ENCODE peak calls at places on chromosomes 2 and 18, in four cellular contexts. V, N, Q and Z are unnamed samples.
A peak's percentile ranks its signal among the peaks of the same experiment; 100 is the strongest.

GRCh38 chr2:188628989-188629889 is 337.6 kb downstream of the GULP1 start:
- DNase-seq in V (peak; percentile 90), N (no peak), Q (peak; percentile 60), Z (no peak)

GRCh38 chr2:75100691-75101236 is 98.6 kb downstream of the TACR1 start:
- DNase-seq in V (no peak), N (no peak), Q (peak; percentile 7), Z (no peak)

GRCh38 chr18:10081477-10081876 is 167.7 kb downstream of the VAPA start:
- DNase-seq in V (no peak), N (no peak), Q (no peak), Z (no peak)

GRCh38 chr2:1736997-1737480 is 7.3 kb downstream of the PXDN start:
- DNase-seq in V (no peak), N (no peak), Q (peak; percentile 91), Z (no peak)

GRCh38 chr2:45823723-45824206 is 172.3 kb downstream of the PRKCE start:
- DNase-seq in V (peak; percentile 94), N (no peak), Q (no peak), Z (no peak)

GRCh38 chr2:102065675-102066252 is 74.0 kb downstream of the IL1R2 start:
- DNase-seq in V (peak; percentile 96), N (no peak), Q (peak; percentile 93), Z (peak; percentile 76)

GRCh38 chr2:54106631-54107454 is 8.6 kb upstream of the ACYP2 start:
- DNase-seq in V (peak; percentile 68), N (peak; percentile 76), Q (peak; percentile 76), Z (peak; percentile 62)

GRCh38 chr18:8957731-8958130 is 144.8 kb upstream of the NDUFV2 start:
- DNase-seq in V (no peak), N (no peak), Q (no peak), Z (no peak)

GRCh38 chr2:121099329-121100318 is 185.4 kb downstream of the TFCP2L1 start:
- DNase-seq in V (peak; percentile 64), N (peak; percentile 68), Q (no peak), Z (peak; percentile 62)

GRCh38 chr2:159939946-159940345 is 122.5 kb downstream of the PLA2R1 start:
- DNase-seq in V (peak; percentile 32), N (peak; percentile 25), Q (peak; percentile 42), Z (peak; percentile 18)

GRCh38 chr2:130756041-130756720 is 841 bp downstream of the AMER3 start:
- DNase-seq in V (no peak), N (peak; percentile 75), Q (no peak), Z (peak; percentile 20)

GRCh38 chr2:104919127-104919526 is 65.2 kb downstream of the POU3F3 start:
- DNase-seq in V (peak; percentile 66), N (no peak), Q (no peak), Z (peak; percentile 29)

GRCh38 chr2:10043906-10044601 is 704 bp downstream of the KLF11 start:
- DNase-seq in V (peak; percentile 92), N (peak; percentile 90), Q (peak; percentile 95), Z (peak; percentile 96)

GRCh38 chr2:54047076-54047475 is 68.3 kb upstream of the ACYP2 start:
- DNase-seq in V (peak; percentile 72), N (no peak), Q (no peak), Z (no peak)

DNA sequence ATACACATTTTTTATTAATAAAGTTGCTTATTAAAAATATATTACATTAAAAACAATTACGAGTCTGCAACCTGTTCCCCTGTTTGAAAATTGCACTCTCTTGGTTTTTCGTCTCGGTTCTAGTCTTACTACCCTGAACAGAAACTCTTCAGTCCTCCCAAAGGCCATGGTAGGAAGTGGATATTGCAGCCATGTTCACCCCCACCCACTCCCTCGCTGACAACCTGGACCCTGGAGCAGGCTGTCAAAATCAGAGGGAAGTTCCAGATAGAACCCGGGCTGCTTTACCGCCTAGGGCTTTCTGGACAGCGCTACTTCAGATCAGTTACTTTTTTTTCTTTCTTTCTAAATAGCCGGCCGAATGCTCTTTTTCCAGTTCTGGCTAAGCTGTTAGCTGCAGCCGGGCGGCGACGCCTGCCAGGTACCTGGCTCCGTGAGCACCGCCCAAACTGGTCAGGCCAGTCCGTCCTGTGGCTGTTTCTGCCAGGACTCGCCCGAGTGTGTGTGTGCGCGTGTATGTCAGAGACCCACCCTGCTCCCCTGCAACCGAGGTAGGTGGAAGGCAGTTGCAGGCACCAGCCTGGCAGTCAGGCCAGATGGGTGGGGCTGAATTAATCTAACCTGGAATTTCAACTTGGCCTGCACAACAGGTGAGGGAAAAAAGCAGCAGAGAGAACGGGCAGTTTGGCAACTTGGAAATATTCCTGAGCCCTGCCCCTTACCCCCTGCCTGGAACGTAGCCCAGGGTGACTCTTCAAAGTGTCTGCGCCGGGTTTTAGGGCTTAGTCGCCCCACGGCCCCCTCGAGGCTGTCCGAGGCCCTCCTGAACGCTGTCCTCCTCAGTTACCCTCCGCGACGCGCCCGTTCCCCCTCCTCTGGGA is 1.1 kb upstream of the TET3 start:
- DNase-seq in V (peak; percentile 91), N (peak; percentile 77), Q (no peak), Z (peak; percentile 98)
- TF ChIP-seq CTCF in V (no peak), N (no peak), Q (no peak), Z (no peak)

DNA sequence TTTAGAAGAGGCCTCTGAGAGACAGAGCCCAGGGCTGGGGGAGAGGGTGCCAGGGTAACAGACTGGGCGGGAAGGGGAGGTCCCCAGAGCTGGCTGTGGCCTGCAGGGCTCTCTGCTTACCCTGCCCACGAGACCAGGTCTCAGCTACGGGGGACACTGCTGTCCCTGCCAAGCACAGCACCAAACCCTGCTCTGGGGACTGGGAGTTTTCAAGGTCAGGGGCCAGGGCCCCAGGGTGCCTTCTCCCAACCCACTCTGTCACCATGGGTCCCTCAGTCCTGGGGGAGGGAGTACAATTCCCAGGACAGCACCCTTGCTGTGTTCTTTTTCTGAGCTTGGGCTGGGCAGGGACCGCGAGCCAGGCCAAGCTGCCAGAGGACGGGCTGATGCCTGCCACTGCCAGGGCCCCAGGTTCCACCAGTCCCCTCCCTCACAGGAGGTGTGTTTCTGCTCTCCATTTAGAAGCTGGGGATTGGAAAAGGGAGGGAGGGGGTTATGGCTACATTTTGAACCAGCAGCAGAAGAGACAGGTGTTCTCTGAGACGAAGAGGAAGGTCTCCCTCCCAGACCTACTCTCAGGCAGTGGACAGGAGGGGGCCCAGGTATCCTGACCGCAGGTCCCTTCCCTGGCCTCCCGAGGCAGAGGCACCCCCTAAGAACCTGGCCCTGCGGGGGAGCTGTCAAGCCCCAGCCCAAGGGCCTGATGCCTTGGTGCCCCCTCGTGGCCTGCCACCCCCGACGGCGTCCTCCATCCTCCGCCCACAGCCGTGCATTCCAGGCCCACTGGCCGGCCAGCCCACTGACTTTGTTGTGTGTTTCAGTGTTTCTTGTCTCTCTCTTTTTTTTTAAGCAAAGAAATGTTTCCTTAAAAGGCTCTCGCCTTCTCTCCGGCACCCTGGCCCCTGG is 80.4 kb downstream of the TNS1 start:
- DNase-seq in V (no peak), N (no peak), Q (peak; percentile 36), Z (no peak)
- TF ChIP-seq CTCF in V (no peak), N (peak; percentile 10), Q (no peak), Z (peak; percentile 20)

DNA sequence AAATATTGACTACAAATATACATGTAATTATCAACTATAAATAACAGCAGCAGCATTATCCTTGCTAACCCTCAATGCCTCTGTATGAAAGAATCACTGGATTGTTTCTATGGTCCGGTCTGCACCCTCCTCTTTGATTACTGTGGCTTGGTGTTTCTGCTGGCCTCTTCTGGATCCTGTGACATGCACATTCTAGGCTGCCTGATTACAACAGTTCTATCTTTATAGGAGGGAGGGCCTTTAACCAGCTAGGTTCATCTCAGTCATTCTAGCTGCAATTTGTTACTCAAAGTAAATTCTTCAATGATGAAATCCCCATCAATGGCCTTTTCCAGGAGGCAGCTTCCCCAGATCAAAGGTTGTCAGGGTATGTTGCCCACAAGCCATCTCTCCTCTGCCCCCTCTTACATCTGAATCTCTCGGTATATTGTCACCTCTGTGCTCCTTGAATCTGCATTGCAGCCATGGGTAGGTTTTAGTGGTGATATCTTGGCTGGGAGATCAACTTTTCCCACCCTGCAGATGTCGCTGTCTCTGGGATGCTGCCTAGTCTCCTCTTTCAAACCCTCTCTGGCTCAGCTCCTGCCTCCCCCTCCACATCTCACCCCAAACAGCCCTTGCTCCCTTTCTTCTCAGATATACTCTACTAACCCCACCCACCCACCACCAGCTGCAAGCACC is 106.3 kb upstream of the BZW1 start:
- DNase-seq in V (no peak), N (peak; percentile 85), Q (peak; percentile 43), Z (no peak)
- TF ChIP-seq CTCF in V (no peak), N (peak; percentile 54), Q (peak; percentile 46), Z (no peak)

GRCh38 chr2:195531754-195532153 is 125.3 kb upstream of the SLC39A10 start:
- DNase-seq in V (no peak), N (no peak), Q (peak; percentile 41), Z (no peak)

GRCh38 chr2:195535911-195536522 is 121.0 kb upstream of the SLC39A10 start:
- DNase-seq in V (no peak), N (no peak), Q (no peak), Z (no peak)

GRCh38 chr2:195532628-195533271 is 124.3 kb upstream of the SLC39A10 start:
- DNase-seq in V (peak; percentile 25), N (no peak), Q (peak; percentile 66), Z (no peak)

GRCh38 chr2:195532255-195532627 is 124.8 kb upstream of the SLC39A10 start:
- DNase-seq in V (no peak), N (no peak), Q (peak; percentile 30), Z (no peak)

GRCh38 chr2:195533771-195534642 is 123.0 kb upstream of the SLC39A10 start:
- DNase-seq in V (peak; percentile 91), N (peak; percentile 11), Q (peak; percentile 95), Z (no peak)
- TF ChIP-seq CTCF in V (no peak), N (no peak), Q (peak; percentile 9), Z (no peak)